ENCODE peak calls at places on chromosome 17, in six cellular contexts. One of them, this sample, is unnamed.

GRCh38 chr17:58786586-58787295 is 31.1 kb downstream of the PPM1E start:
- DNase-seq in RPMI7951: peak; percentile 52
- DNase-seq in WERI-Rb-1: no peak
- DNase-seq in H54: no peak
- DNase-seq in IMR-90: peak; percentile 87
- DNase-seq in spleen: no peak
- DNase-seq in this sample: no peak

GRCh38 chr17:38325221-38325851 is 18.4 kb downstream of the GPR179 start:
- DNase-seq in spleen: peak; percentile 12
- DNase-seq in RPMI7951: peak; percentile 34
- DNase-seq in IMR-90: no peak
- DNase-seq in H54: no peak
- DNase-seq in WERI-Rb-1: no peak
- DNase-seq in this sample: no peak

GRCh38 chr17:4247981-4248388 is 15.8 kb downstream of the ANKFY1 start:
- DNase-seq in H54: no peak
- DNase-seq in RPMI7951: no peak
- DNase-seq in spleen: no peak
- DNase-seq in WERI-Rb-1: no peak
- DNase-seq in IMR-90: no peak
- DNase-seq in this sample: no peak

GRCh38 chr17:10435096-10435495 is 13.3 kb upstream of the MYH8 start:
- DNase-seq in RPMI7951: peak; percentile 30
- DNase-seq in IMR-90: no peak
- DNase-seq in spleen: no peak
- DNase-seq in WERI-Rb-1: peak; percentile 9
- DNase-seq in H54: no peak
- DNase-seq in this sample: no peak

GRCh38 chr17:34673995-34674900 is 94.9 kb downstream of the TMEM132E start:
- DNase-seq in IMR-90: no peak
- DNase-seq in spleen: no peak
- DNase-seq in H54: no peak
- DNase-seq in WERI-Rb-1: no peak
- DNase-seq in RPMI7951: no peak
- DNase-seq in this sample: peak; percentile 18

GRCh38 chr17:49285716-49286115 is 55.1 kb upstream of the PHOSPHO1 start:
- DNase-seq in H54: no peak
- DNase-seq in IMR-90: no peak
- DNase-seq in RPMI7951: no peak
- DNase-seq in spleen: no peak
- DNase-seq in WERI-Rb-1: no peak
- DNase-seq in this sample: no peak

GRCh38 chr17:29726721-29727252 is 104.1 kb upstream of the CORO6 start:
- DNase-seq in WERI-Rb-1: no peak
- DNase-seq in RPMI7951: peak; percentile 66
- DNase-seq in H54: no peak
- DNase-seq in spleen: no peak
- DNase-seq in IMR-90: peak; percentile 39
- DNase-seq in this sample: peak; percentile 62

GRCh38 chr17:17484451-17484899 is 7.7 kb downstream of the MED9 start:
- DNase-seq in H54: no peak
- DNase-seq in IMR-90: peak; percentile 39
- DNase-seq in RPMI7951: no peak
- DNase-seq in WERI-Rb-1: no peak
- DNase-seq in spleen: peak; percentile 47
- DNase-seq in this sample: no peak

GRCh38 chr17:19728114-19728495 is 11.7 kb upstream of the SLC47A2 start:
- DNase-seq in IMR-90: peak; percentile 63
- DNase-seq in H54: no peak
- DNase-seq in RPMI7951: peak; percentile 87
- DNase-seq in spleen: peak; percentile 85
- DNase-seq in WERI-Rb-1: no peak
- DNase-seq in this sample: no peak

GRCh38 chr17:9356488-9356911 is 219.1 kb downstream of the STX8 start:
- DNase-seq in IMR-90: no peak
- DNase-seq in H54: no peak
- DNase-seq in WERI-Rb-1: no peak
- DNase-seq in spleen: no peak
- DNase-seq in RPMI7951: no peak
- DNase-seq in this sample: no peak

GRCh38 chr17:2995362-2995761 is 68.0 kb downstream of the OR1D5 start:
- DNase-seq in spleen: peak; percentile 64
- DNase-seq in WERI-Rb-1: no peak
- DNase-seq in H54: no peak
- DNase-seq in RPMI7951: no peak
- DNase-seq in IMR-90: no peak
- DNase-seq in this sample: no peak

GRCh38 chr17:27480699-27481098 is 24.5 kb downstream of the KSR1 start:
- DNase-seq in IMR-90: no peak
- DNase-seq in spleen: no peak
- DNase-seq in WERI-Rb-1: no peak
- DNase-seq in RPMI7951: no peak
- DNase-seq in H54: no peak
- DNase-seq in this sample: no peak

GRCh38 chr17:68771867-68772515 is 170.8 kb upstream of the FAM20A start:
- DNase-seq in RPMI7951: peak; percentile 65
- DNase-seq in H54: peak; percentile 45
- DNase-seq in WERI-Rb-1: no peak
- DNase-seq in spleen: no peak
- DNase-seq in IMR-90: peak; percentile 75
- DNase-seq in this sample: peak; percentile 73

GRCh38 chr17:35238817-35239216 is 4.1 kb upstream of the SLFN5 start:
- DNase-seq in RPMI7951: peak; percentile 54
- DNase-seq in spleen: no peak
- DNase-seq in H54: peak; percentile 34
- DNase-seq in WERI-Rb-1: no peak
- DNase-seq in IMR-90: peak; percentile 78
- DNase-seq in this sample: no peak

GRCh38 chr17:65198653-65199382 is 61.6 kb downstream of the RGS9 start:
- DNase-seq in WERI-Rb-1: no peak
- DNase-seq in RPMI7951: peak; percentile 52
- DNase-seq in H54: peak; percentile 57
- DNase-seq in IMR-90: peak; percentile 69
- DNase-seq in spleen: no peak
- DNase-seq in this sample: peak; percentile 81

GRCh38 chr17:82384730-82385429 is 13.3 kb downstream of the UTS2R start:
- DNase-seq in RPMI7951: peak; percentile 24
- DNase-seq in H54: peak; percentile 84
- DNase-seq in WERI-Rb-1: peak; percentile 92
- DNase-seq in IMR-90: peak; percentile 41
- DNase-seq in spleen: no peak
- DNase-seq in this sample: no peak

GRCh38 chr17:63984651-63985386 is 12.1 kb upstream of the SCN4A start:
- DNase-seq in spleen: no peak
- DNase-seq in RPMI7951: peak; percentile 86
- DNase-seq in H54: peak; percentile 86
- DNase-seq in IMR-90: peak; percentile 91
- DNase-seq in WERI-Rb-1: no peak
- DNase-seq in this sample: no peak

GRCh38 chr17:751269-752001 is 629 bp downstream of the GEMIN4 start:
- DNase-seq in IMR-90: peak; percentile 45
- DNase-seq in WERI-Rb-1: peak; percentile 30
- DNase-seq in H54: peak; percentile 46
- DNase-seq in spleen: no peak
- DNase-seq in RPMI7951: peak; percentile 35
- DNase-seq in this sample: no peak

GRCh38 chr17:28327031-28327607 is 8.1 kb downstream of the TMEM97 start:
- DNase-seq in WERI-Rb-1: no peak
- DNase-seq in RPMI7951: no peak
- DNase-seq in spleen: no peak
- DNase-seq in H54: no peak
- DNase-seq in IMR-90: peak; percentile 52
- DNase-seq in this sample: peak; percentile 14

GRCh38 chr17:38533241-38533640 is 72.5 kb downstream of the SRCIN1 start:
- DNase-seq in spleen: no peak
- DNase-seq in H54: no peak
- DNase-seq in IMR-90: no peak
- DNase-seq in RPMI7951: no peak
- DNase-seq in WERI-Rb-1: no peak
- DNase-seq in this sample: no peak

GRCh38 chr17:81491193-81491592 is 21.4 kb downstream of the ACTG1 start:
- DNase-seq in spleen: no peak
- DNase-seq in IMR-90: no peak
- DNase-seq in RPMI7951: no peak
- DNase-seq in H54: no peak
- DNase-seq in WERI-Rb-1: peak; percentile 88
- DNase-seq in this sample: no peak

GRCh38 chr17:34637548-34638525 is 58.5 kb downstream of the TMEM132E start:
- DNase-seq in IMR-90: peak; percentile 56
- DNase-seq in spleen: peak; percentile 90
- DNase-seq in RPMI7951: peak; percentile 52
- DNase-seq in WERI-Rb-1: peak; percentile 89
- DNase-seq in H54: peak; percentile 69
- DNase-seq in this sample: peak; percentile 95

GRCh38 chr17:28338056-28338768 is 2.7 kb downstream of the TNFAIP1 start:
- DNase-seq in WERI-Rb-1: no peak
- DNase-seq in H54: no peak
- DNase-seq in IMR-90: peak; percentile 86
- DNase-seq in RPMI7951: peak; percentile 60
- DNase-seq in spleen: no peak
- DNase-seq in this sample: no peak

GRCh38 chr17:58569216-58569615 is 54.8 kb upstream of the MTMR4 start:
- DNase-seq in RPMI7951: no peak
- DNase-seq in IMR-90: no peak
- DNase-seq in spleen: no peak
- DNase-seq in H54: no peak
- DNase-seq in WERI-Rb-1: no peak
- DNase-seq in this sample: no peak

GRCh38 chr17:33871720-33872535 is 383.2 kb upstream of the CCL2 start:
- DNase-seq in WERI-Rb-1: no peak
- DNase-seq in H54: peak; percentile 26
- DNase-seq in spleen: no peak
- DNase-seq in RPMI7951: peak; percentile 65
- DNase-seq in IMR-90: no peak
- DNase-seq in this sample: no peak

GRCh38 chr17:51018541-51018940 is 102.1 kb downstream of the SPAG9 start:
- DNase-seq in WERI-Rb-1: no peak
- DNase-seq in H54: no peak
- DNase-seq in RPMI7951: no peak
- DNase-seq in IMR-90: no peak
- DNase-seq in spleen: no peak
- DNase-seq in this sample: no peak

GRCh38 chr17:19876524-19877161 is 8.9 kb upstream of the ULK2 start:
- DNase-seq in spleen: peak; percentile 88
- DNase-seq in WERI-Rb-1: no peak
- DNase-seq in RPMI7951: no peak
- DNase-seq in H54: no peak
- DNase-seq in IMR-90: no peak
- DNase-seq in this sample: no peak

GRCh38 chr17:27577884-27578717 is 52.9 kb upstream of the LGALS9 start:
- DNase-seq in WERI-Rb-1: peak; percentile 74
- DNase-seq in IMR-90: peak; percentile 73
- DNase-seq in H54: no peak
- DNase-seq in spleen: no peak
- DNase-seq in RPMI7951: no peak
- DNase-seq in this sample: peak; percentile 90

GRCh38 chr17:333626-334396 is 18.8 kb downstream of the RPH3AL start:
- DNase-seq in spleen: peak; percentile 90
- DNase-seq in H54: peak; percentile 34
- DNase-seq in IMR-90: peak; percentile 33
- DNase-seq in RPMI7951: peak; percentile 60
- DNase-seq in WERI-Rb-1: peak; percentile 84
- DNase-seq in this sample: no peak

GRCh38 chr17:962650-963049 is 16.9 kb downstream of the NXN start:
- DNase-seq in spleen: no peak
- DNase-seq in IMR-90: no peak
- DNase-seq in RPMI7951: no peak
- DNase-seq in H54: no peak
- DNase-seq in WERI-Rb-1: no peak
- DNase-seq in this sample: no peak

GRCh38 chr17:62627219-62627903 is at the start of gene MRC2:
- DNase-seq in IMR-90: peak; percentile 82
- DNase-seq in RPMI7951: peak; percentile 80
- DNase-seq in H54: peak; percentile 87
- DNase-seq in spleen: no peak
- DNase-seq in WERI-Rb-1: no peak
- DNase-seq in this sample: peak; percentile 66

GRCh38 chr17:76104140-76104895 is 731 bp upstream of the EXOC7 start:
- DNase-seq in RPMI7951: no peak
- DNase-seq in IMR-90: no peak
- DNase-seq in WERI-Rb-1: no peak
- DNase-seq in H54: no peak
- DNase-seq in spleen: peak; percentile 80
- DNase-seq in this sample: no peak

This sample was measured in D341Med.